ENCODE peak calls at places on chromosomes 3 and 15, in six cellular contexts. One of them, this sample, is unnamed.

GRCh38 chr3:159128628-159129027 is 326.8 kb downstream of the MFSD1 start:
- DNase-seq in H9: no peak
- DNase-seq in trophoblast cell: peak; percentile 1
- DNase-seq in mesenchymal stem cell: peak; percentile 68
- DNase-seq in neuronal stem cell: no peak
- DNase-seq in IMR-90: no peak
- DNase-seq in this sample: no peak

GRCh38 chr15:66570327-66570726 is 4.5 kb upstream of the LCTL start:
- DNase-seq in H9: no peak
- DNase-seq in trophoblast cell: no peak
- DNase-seq in mesenchymal stem cell: no peak
- DNase-seq in neuronal stem cell: no peak
- DNase-seq in IMR-90: no peak
- DNase-seq in this sample: no peak

GRCh38 chr15:84570164-84570692 is 30.6 kb upstream of the ZSCAN2 start:
- DNase-seq in H9: no peak
- DNase-seq in trophoblast cell: peak; percentile 31
- DNase-seq in mesenchymal stem cell: peak; percentile 32
- DNase-seq in neuronal stem cell: peak; percentile 36
- DNase-seq in IMR-90: no peak
- DNase-seq in this sample: peak; percentile 30

GRCh38 chr15:43749690-43750345 is 3.6 kb downstream of the PDIA3 start:
- DNase-seq in H9: no peak
- DNase-seq in trophoblast cell: peak; percentile 34
- DNase-seq in mesenchymal stem cell: peak; percentile 57
- DNase-seq in neuronal stem cell: no peak
- DNase-seq in IMR-90: no peak
- DNase-seq in this sample: no peak

GRCh38 chr15:74386496-74387140 is 19.2 kb upstream of the CYP11A1 start:
- DNase-seq in H9: no peak
- DNase-seq in trophoblast cell: no peak
- DNase-seq in mesenchymal stem cell: no peak
- DNase-seq in neuronal stem cell: no peak
- DNase-seq in IMR-90: no peak
- DNase-seq in this sample: no peak

GRCh38 chr15:68427961-68428360 is 4.0 kb downstream of the ITGA11 start:
- DNase-seq in H9: no peak
- DNase-seq in trophoblast cell: no peak
- DNase-seq in mesenchymal stem cell: no peak
- DNase-seq in neuronal stem cell: no peak
- DNase-seq in IMR-90: no peak
- DNase-seq in this sample: no peak

GRCh38 chr15:90154861-90155626 is 46.1 kb upstream of the SEMA4B start:
- DNase-seq in H9: no peak
- DNase-seq in trophoblast cell: peak; percentile 75
- DNase-seq in mesenchymal stem cell: peak; percentile 92
- DNase-seq in neuronal stem cell: no peak
- DNase-seq in IMR-90: peak; percentile 95
- DNase-seq in this sample: no peak

GRCh38 chr3:51622868-51623267 is 48.2 kb upstream of the TEX264 start:
- DNase-seq in H9: no peak
- DNase-seq in trophoblast cell: no peak
- DNase-seq in mesenchymal stem cell: no peak
- DNase-seq in neuronal stem cell: no peak
- DNase-seq in IMR-90: peak; percentile 72
- DNase-seq in this sample: no peak

GRCh38 chr15:69414702-69415161 is 583 bp downstream of the KIF23 start:
- DNase-seq in H9: peak; percentile 47
- DNase-seq in trophoblast cell: peak; percentile 88
- DNase-seq in mesenchymal stem cell: peak; percentile 91
- DNase-seq in neuronal stem cell: peak; percentile 24
- DNase-seq in IMR-90: peak; percentile 89
- DNase-seq in this sample: peak; percentile 81

GRCh38 chr3:184039414-184039813 is 7.9 kb downstream of the HTR3D start:
- DNase-seq in H9: no peak
- DNase-seq in trophoblast cell: no peak
- DNase-seq in mesenchymal stem cell: peak; percentile 71
- DNase-seq in neuronal stem cell: no peak
- DNase-seq in IMR-90: no peak
- DNase-seq in this sample: no peak

GRCh38 chr15:58770519-58770856 is 614 bp upstream of the MINDY2 start:
- DNase-seq in H9: no peak
- DNase-seq in trophoblast cell: peak; percentile 68
- DNase-seq in mesenchymal stem cell: peak; percentile 86
- DNase-seq in neuronal stem cell: no peak
- DNase-seq in IMR-90: peak; percentile 84
- DNase-seq in this sample: no peak

GRCh38 chr3:56775931-56776461 is 25.8 kb downstream of the ARHGEF3 start:
- DNase-seq in H9: no peak
- DNase-seq in trophoblast cell: no peak
- DNase-seq in mesenchymal stem cell: peak; percentile 50
- DNase-seq in neuronal stem cell: no peak
- DNase-seq in IMR-90: peak; percentile 25
- DNase-seq in this sample: no peak

GRCh38 chr3:17412950-17413530 is 329.4 kb downstream of the TBC1D5 start:
- DNase-seq in H9: no peak
- DNase-seq in trophoblast cell: peak; percentile 87
- DNase-seq in mesenchymal stem cell: peak; percentile 66
- DNase-seq in neuronal stem cell: peak; percentile 43
- DNase-seq in IMR-90: peak; percentile 64
- DNase-seq in this sample: peak; percentile 88

GRCh38 chr15:79455361-79455760 is 23.2 kb downstream of the MINAR1 start:
- DNase-seq in H9: no peak
- DNase-seq in trophoblast cell: no peak
- DNase-seq in mesenchymal stem cell: no peak
- DNase-seq in neuronal stem cell: no peak
- DNase-seq in IMR-90: peak; percentile 31
- DNase-seq in this sample: no peak

GRCh38 chr3:122030381-122031122 is 8.5 kb upstream of the ILDR1 start:
- DNase-seq in H9: no peak
- DNase-seq in trophoblast cell: no peak
- DNase-seq in mesenchymal stem cell: peak; percentile 24
- DNase-seq in neuronal stem cell: no peak
- DNase-seq in IMR-90: peak; percentile 41
- DNase-seq in this sample: no peak

GRCh38 chr3:141367038-141367730 is 1.1 kb upstream of the ZBTB38 start:
- DNase-seq in H9: no peak
- DNase-seq in trophoblast cell: peak; percentile 77
- DNase-seq in mesenchymal stem cell: peak; percentile 99
- DNase-seq in neuronal stem cell: no peak
- DNase-seq in IMR-90: peak; percentile 100
- DNase-seq in this sample: no peak

GRCh38 chr3:16370503-16370871 is 105.5 kb downstream of the OXNAD1 start:
- DNase-seq in H9: no peak
- DNase-seq in trophoblast cell: no peak
- DNase-seq in mesenchymal stem cell: no peak
- DNase-seq in neuronal stem cell: no peak
- DNase-seq in IMR-90: no peak
- DNase-seq in this sample: no peak
- H2AK5ac ChIP-seq in H9: no peak overlapping the region
- H2AK5ac ChIP-seq in trophoblast cell: no peak overlapping the region
- H2AK5ac ChIP-seq in mesenchymal stem cell: no peak overlapping the region
- H2AK5ac ChIP-seq in neuronal stem cell: no peak overlapping the region
- H2AK5ac ChIP-seq in IMR-90: no peak overlapping the region
- H2AK5ac ChIP-seq in this sample: no peak overlapping the region

GRCh38 chr15:59879506-59879905 is 124.6 kb upstream of the FOXB1 start:
- DNase-seq in H9: no peak
- DNase-seq in trophoblast cell: no peak
- DNase-seq in mesenchymal stem cell: no peak
- DNase-seq in neuronal stem cell: no peak
- DNase-seq in IMR-90: peak; percentile 59
- DNase-seq in this sample: no peak
- H3K27ac ChIP-seq in H9: no peak overlapping the region
- H3K27ac ChIP-seq in trophoblast cell: no peak overlapping the region
- H3K27ac ChIP-seq in mesenchymal stem cell: no peak overlapping the region
- H3K27ac ChIP-seq in neuronal stem cell: no peak overlapping the region
- H3K27ac ChIP-seq in IMR-90: no peak overlapping the region
- H3K27ac ChIP-seq in this sample: no peak overlapping the region

GRCh38 chr3:154936196-154936595 is 143.9 kb upstream of the MME start:
- DNase-seq in H9: no peak
- DNase-seq in trophoblast cell: no peak
- DNase-seq in mesenchymal stem cell: no peak
- DNase-seq in neuronal stem cell: no peak
- DNase-seq in IMR-90: peak; percentile 10
- DNase-seq in this sample: no peak
- H2AK5ac ChIP-seq in H9: no peak overlapping the region
- H2AK5ac ChIP-seq in trophoblast cell: no peak overlapping the region
- H2AK5ac ChIP-seq in mesenchymal stem cell: no peak overlapping the region
- H2AK5ac ChIP-seq in neuronal stem cell: no peak overlapping the region
- H2AK5ac ChIP-seq in IMR-90: no peak overlapping the region
- H2AK5ac ChIP-seq in this sample: no peak overlapping the region

GRCh38 chr3:107525954-107526305 is 3.2 kb downstream of the BBX start:
- DNase-seq in H9: no peak
- DNase-seq in trophoblast cell: no peak
- DNase-seq in mesenchymal stem cell: peak; percentile 21
- DNase-seq in neuronal stem cell: no peak
- DNase-seq in IMR-90: no peak
- DNase-seq in this sample: no peak
- H3K27ac ChIP-seq in H9: no peak overlapping the region
- H3K27ac ChIP-seq in trophoblast cell: no peak overlapping the region
- H3K27ac ChIP-seq in mesenchymal stem cell: no peak overlapping the region
- H3K27ac ChIP-seq in neuronal stem cell: no peak overlapping the region
- H3K27ac ChIP-seq in IMR-90: no peak overlapping the region
- H3K27ac ChIP-seq in this sample: no peak overlapping the region

GRCh38 chr15:88992216-88992615 is 79.0 kb upstream of the MFGE8 start:
- DNase-seq in H9: no peak
- DNase-seq in trophoblast cell: no peak
- DNase-seq in mesenchymal stem cell: peak; percentile 58
- DNase-seq in neuronal stem cell: no peak
- DNase-seq in IMR-90: peak; percentile 34
- DNase-seq in this sample: peak; percentile 19

GRCh38 chr15:88995449-88995848 is 82.3 kb upstream of the MFGE8 start:
- DNase-seq in H9: no peak
- DNase-seq in trophoblast cell: no peak
- DNase-seq in mesenchymal stem cell: no peak
- DNase-seq in neuronal stem cell: no peak
- DNase-seq in IMR-90: peak; percentile 46
- DNase-seq in this sample: peak; percentile 77

GRCh38 chr15:88993662-88994061 is 80.5 kb upstream of the MFGE8 start:
- DNase-seq in H9: no peak
- DNase-seq in trophoblast cell: no peak
- DNase-seq in mesenchymal stem cell: no peak
- DNase-seq in neuronal stem cell: no peak
- DNase-seq in IMR-90: no peak
- DNase-seq in this sample: no peak

GRCh38 chr15:88994286-88994685 is 81.1 kb upstream of the MFGE8 start:
- DNase-seq in H9: no peak
- DNase-seq in trophoblast cell: peak; percentile 34
- DNase-seq in mesenchymal stem cell: no peak
- DNase-seq in neuronal stem cell: no peak
- DNase-seq in IMR-90: no peak
- DNase-seq in this sample: no peak

DNA sequence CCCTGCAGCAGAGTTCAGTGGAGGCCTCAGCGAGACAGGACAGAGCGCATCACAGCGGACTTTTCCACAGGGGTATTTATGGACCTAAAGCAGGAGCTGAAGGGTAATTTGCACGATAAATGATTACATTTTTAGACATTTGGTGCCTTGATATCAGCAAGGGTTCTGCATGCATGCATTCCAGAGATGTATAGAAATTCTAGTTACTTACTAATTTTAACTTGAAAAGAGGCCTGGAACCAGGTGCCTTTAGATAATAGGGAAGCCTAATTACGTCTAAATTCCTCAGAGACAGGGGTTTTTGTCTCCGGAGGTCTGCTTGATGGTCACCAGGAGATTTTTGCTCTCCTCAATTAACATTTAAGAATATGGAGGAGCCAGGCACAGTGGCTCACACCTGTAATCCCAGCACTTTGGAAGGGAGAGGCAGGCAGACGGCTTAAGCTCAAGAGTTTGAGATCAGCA is 79.8 kb upstream of the MFGE8 start:
- DNase-seq in H9: no peak
- DNase-seq in trophoblast cell: no peak
- DNase-seq in mesenchymal stem cell: no peak
- DNase-seq in neuronal stem cell: no peak
- DNase-seq in IMR-90: no peak
- DNase-seq in this sample: no peak
- H2AK5ac ChIP-seq in H9: no peak overlapping the region
- H2AK5ac ChIP-seq in trophoblast cell: no peak overlapping the region
- H2AK5ac ChIP-seq in mesenchymal stem cell: no peak overlapping the region
- H2AK5ac ChIP-seq in neuronal stem cell: no peak overlapping the region
- H2AK5ac ChIP-seq in IMR-90: peak overlapping the region; percentile 43
- H2AK5ac ChIP-seq in this sample: no peak overlapping the region

DNA sequence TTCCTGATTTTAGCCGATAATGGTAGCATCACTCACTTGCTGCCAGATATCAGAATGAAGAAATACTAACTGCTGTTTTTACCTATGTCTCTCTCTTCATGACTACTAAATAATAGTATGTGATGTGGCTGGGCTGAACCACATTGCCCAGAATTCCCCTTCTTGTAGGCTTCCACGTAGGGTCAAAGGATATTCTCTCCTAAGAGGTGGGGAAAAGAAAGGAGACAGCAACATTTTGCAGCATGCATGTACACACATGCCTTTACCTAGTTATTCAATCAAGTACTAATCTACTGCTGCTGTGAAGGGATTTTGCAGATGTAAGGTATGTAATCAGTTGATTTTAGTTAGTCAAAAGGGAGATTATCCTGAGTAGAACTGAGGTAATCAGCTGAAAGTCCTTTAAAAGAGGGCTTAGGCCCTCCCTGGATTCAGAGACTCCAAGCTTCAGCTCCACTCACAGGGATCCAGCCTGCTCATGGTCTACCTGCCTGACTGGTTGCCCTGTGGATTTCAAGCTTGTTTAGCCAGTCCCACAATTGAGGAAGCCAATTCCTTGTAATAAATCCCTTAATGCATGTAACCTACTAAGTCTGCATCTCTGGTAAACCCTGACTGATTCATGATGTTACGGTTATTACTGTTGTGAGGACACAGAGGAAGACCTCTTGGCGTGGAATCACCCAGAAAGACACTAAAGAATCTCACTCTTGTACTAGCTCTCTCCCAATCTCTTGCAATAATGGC is 20.4 kb downstream of the PLD1 start:
- DNase-seq in H9: no peak
- DNase-seq in trophoblast cell: no peak
- DNase-seq in mesenchymal stem cell: no peak
- DNase-seq in neuronal stem cell: no peak
- DNase-seq in IMR-90: no peak
- DNase-seq in this sample: no peak
- H3K27ac ChIP-seq in H9: no peak overlapping the region
- H3K27ac ChIP-seq in trophoblast cell: no peak overlapping the region
- H3K27ac ChIP-seq in mesenchymal stem cell: no peak overlapping the region
- H3K27ac ChIP-seq in neuronal stem cell: no peak overlapping the region
- H3K27ac ChIP-seq in IMR-90: no peak overlapping the region
- H3K27ac ChIP-seq in this sample: no peak overlapping the region

This sample was measured in mesendoderm.